ENCODE peak calls at places on chromosome 19, in seven cellular contexts. H, Q, R, Z, L, V and K are unnamed samples. For H3K4me1, the result is how much of the 10 kb centered on the place peaks cover.

GRCh38 chr19:28511655-28512054 is 701.3 kb downstream of the UQCRFS1 start:
- DNase-seq in R (no peak), Q (no peak), H (no peak), L (no peak), V (no peak), Z (no peak), K (no peak)

GRCh38 chr19:7722231-7722651 is 9.7 kb downstream of the CLEC4G start:
- DNase-seq in R (no peak), Q (no peak), L (no peak), Z (no peak), H (no peak), V (no peak), K (no peak)

GRCh38 chr19:43229315-43229714 is 23.9 kb upstream of the PSG4 start:
- DNase-seq in V (no peak), H (no peak), R (no peak), Z (no peak), Q (no peak), L (no peak), K (no peak)

GRCh38 chr19:40442328-40443130 is 1.6 kb downstream of the SERTAD3 start:
- DNase-seq in V (no peak), Q (no peak), R (no peak), Z (peak), L (no peak), H (no peak), K (no peak)

GRCh38 chr19:28859811-28860210 is 353.1 kb downstream of the UQCRFS1 start:
- DNase-seq in H (no peak), L (no peak), R (no peak), V (no peak), Z (no peak), Q (no peak), K (no peak)

GRCh38 chr19:3977242-3978143 is 6.6 kb upstream of the DAPK3 start:
- DNase-seq in V (no peak), L (no peak), R (no peak), Q (no peak), H (no peak), Z (no peak), K (peak)

GRCh38 chr19:8320564-8321066 is 560 bp downstream of the NDUFA7 start:
- DNase-seq in H (no peak), V (no peak), R (no peak), Q (no peak), Z (no peak), L (peak), K (no peak)

GRCh38 chr19:13150919-13151604 is 851 bp downstream of the IER2 start:
- DNase-seq in L (peak), V (no peak), Q (no peak), Z (no peak), R (no peak), H (peak), K (peak)

GRCh38 chr19:5191091-5191490 is 149.5 kb downstream of the PTPRS start:
- DNase-seq in Q (no peak), V (no peak), Z (no peak), R (no peak), H (no peak), L (no peak), K (no peak)

GRCh38 chr19:7869910-7870511 is 4.2 kb downstream of the PRR36 start:
- DNase-seq in R (no peak), L (no peak), Z (peak), H (no peak), Q (no peak), V (no peak), K (peak)

GRCh38 chr19:12696366-12697335 is at the start of gene FBXW9:
- DNase-seq in L (peak), Z (peak), R (peak), V (peak), H (peak), Q (peak), K (peak)

DNA sequence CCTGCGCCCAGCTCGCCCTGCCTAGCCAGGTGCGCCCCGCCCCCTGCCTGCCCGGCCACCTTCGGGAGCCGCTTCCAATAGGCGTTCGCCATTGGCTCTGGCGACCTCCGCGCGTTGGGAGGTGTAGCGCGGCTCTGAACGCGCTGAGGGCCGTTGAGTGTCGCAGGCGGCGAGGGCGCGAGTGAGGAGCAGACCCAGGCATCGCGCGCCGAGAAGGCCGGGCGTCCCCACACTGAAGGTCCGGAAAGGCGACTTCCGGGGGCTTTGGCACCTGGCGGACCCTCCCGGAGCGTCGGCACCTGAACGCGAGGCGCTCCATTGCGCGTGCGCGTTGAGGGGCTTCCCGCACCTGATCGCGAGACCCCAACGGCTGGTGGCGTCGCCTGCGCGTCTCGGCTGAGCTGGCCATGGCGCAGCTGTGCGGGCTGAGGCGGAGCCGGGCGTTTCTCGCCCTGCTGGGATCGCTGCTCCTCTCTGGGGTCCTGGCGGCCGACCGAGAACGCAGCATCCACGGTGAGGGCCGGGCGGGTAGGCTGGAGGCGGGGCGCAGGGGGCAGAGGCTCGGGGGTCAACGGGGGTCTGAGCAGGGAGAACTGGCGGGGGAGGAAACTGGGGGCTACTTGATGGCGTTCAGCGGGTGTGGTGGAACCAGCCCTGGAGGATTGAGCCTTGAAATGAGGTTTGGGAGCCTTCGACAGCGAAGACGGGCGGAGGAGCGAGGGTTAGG is at the start of gene SPINT2:
- DNase-seq in V (no peak), Z (no peak), Q (no peak), L (peak), H (no peak), R (no peak), K (peak)
- H3K4me1 ChIP-seq in V (under half), Z (under half), Q (half or more), L (under half), H (under half), R (under half), K (under half)

GRCh38 chr19:38850231-38850975 is 617 bp upstream of the HNRNPL start:
- DNase-seq in L (peak), R (peak), Z (peak), H (peak), V (peak), Q (peak), K (peak)
- TF ChIP-seq CTCF in L (no peak), R (no peak), Z (peak), H (peak), V (peak), Q (no peak), K (no peak)

DNA sequence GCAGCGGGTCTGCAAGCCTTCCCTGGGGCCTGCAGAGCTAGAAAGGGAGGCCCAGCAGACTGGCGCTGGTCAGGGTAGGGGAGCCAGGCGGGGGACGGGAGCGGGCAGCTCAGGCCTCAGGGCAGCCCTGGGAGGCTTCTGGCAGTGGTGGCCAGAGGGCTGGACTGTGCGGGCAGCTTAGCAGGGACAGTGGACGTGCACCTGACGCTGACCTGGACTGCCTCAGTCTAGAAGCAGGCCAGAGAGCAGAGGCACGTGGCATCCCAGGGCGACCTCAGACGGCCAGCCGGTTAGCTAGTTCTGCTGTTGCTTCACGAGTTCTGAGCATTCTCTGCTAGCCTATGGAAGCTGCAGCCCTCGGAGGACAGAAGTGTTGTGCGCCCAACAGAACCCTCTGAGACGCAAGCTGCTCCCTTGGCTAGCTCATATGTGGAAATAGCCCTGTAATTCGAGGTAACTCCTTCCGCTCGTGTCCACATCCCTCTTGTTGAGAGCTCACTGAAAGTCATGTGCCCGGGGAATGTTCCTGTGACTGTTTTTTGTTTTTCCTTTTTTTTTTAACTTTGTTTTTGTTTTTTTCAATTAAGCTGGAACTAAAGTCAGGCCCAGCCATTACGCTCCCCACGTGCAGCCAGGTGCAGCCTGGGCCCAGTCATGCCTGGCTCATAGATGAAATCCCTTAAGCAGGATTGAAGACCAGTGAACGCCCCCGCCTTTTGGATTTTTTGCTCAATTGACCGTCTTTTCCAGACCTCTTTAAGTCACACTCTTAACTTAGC is 1.9 kb upstream of the FAM174C start:
- DNase-seq in V (no peak), L (no peak), R (no peak), H (peak), Q (no peak), Z (no peak), K (peak)
- H3K4me3 ChIP-seq in V (no peak), L (no peak), R (no peak), H (no peak), Q (no peak), Z (no peak), K (no peak)

DNA sequence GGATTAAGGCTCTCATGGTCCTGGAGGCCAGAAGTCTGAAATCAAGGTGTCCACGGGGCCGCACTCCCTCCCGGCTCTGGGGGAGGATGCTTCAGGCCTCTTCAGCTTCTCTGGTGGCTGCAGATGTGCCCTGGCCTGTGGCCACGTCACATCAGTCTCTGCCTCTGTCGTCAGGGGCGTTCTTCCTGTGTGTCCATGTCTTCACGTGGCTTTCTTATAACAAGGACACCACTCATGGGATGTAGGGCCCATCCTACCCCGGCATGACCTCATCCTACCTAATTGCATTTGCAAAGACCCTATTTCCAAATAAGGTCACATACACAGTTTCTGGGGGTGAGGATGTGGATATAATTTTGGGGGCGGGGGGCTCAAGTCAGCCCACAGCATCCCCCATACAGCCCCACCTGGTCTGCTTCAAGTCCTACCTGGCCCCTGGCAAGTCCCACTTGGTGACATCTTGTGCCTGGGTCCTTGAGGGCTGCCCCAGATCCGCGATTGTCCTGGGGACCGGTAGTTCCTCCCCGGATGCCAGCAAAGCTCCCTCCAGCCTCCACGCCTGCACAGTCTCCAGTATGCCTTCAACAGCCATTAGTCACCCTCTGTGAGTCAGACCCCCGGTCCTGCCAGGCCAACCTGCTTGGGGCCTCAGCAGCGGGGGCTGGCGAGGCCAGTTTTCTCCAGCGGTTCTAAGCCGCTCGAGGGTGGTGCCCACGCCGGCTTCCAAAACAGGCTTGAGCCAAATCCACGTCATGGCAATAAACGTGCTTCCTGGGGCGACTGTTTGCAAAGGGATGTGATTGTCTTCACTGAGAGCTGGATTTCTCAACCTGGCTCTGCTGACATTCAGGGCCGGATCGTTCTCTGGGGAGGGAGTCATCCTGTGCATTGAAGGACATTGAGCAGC is 32.2 kb downstream of the MYO9B start:
- DNase-seq in Q (no peak), L (peak), Z (peak), H (peak), R (peak), V (peak), K (peak)
- H3K4me1 ChIP-seq in Q (under half), L (under half), Z (under half), H (under half), R (under half), V (half or more), K (under half)

GRCh38 chr19:46296722-46297431 is at the start of gene HIF3A:
- DNase-seq in L (no peak), R (no peak), V (peak), Q (no peak), H (no peak), Z (peak), K (peak)

GRCh38 chr19:46299695-46300094 is 2.9 kb downstream of the HIF3A start:
- DNase-seq in Z (peak), H (no peak), V (peak), Q (no peak), L (no peak), R (no peak), K (no peak)

GRCh38 chr19:46297700-46298476 is 1.0 kb downstream of the HIF3A start:
- DNase-seq in H (no peak), Z (peak), Q (no peak), V (peak), L (peak), R (no peak), K (peak)

GRCh38 chr19:46298477-46299003 is 1.7 kb downstream of the HIF3A start:
- DNase-seq in L (no peak), R (no peak), V (no peak), Z (no peak), H (no peak), Q (no peak), K (no peak)

DNA sequence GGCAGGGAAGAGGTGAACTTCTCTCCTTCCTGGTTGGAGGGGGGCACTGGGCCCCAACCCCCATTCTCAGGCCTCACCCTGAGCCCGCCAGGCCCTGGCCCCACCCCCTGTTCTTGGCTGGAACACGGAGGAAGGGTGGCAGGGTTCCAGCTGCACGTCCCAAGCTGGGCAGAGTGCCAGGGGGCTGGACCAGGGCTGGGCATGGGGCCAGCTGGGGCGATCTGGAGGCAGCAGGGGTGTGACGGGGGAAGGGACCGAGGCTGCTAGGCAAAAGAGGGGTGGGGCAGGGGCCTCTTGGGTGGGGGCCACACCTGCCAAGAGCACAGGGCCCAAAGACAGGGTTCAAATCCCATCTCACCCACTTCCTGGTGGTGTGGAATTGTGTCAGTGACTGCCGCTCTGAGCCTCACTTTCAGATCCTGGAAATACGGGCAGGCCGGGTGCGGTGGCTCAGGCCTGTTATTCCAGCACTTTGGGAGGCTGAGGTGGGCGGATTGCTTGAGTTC is 2.2 kb downstream of the HIF3A start:
- DNase-seq in V (peak), H (peak), L (peak), Q (no peak), Z (peak), R (no peak), K (peak)
- TF ChIP-seq CTCF in V (no peak), H (no peak), L (no peak), Q (no peak), Z (no peak), R (no peak), K (no peak)

DNA sequence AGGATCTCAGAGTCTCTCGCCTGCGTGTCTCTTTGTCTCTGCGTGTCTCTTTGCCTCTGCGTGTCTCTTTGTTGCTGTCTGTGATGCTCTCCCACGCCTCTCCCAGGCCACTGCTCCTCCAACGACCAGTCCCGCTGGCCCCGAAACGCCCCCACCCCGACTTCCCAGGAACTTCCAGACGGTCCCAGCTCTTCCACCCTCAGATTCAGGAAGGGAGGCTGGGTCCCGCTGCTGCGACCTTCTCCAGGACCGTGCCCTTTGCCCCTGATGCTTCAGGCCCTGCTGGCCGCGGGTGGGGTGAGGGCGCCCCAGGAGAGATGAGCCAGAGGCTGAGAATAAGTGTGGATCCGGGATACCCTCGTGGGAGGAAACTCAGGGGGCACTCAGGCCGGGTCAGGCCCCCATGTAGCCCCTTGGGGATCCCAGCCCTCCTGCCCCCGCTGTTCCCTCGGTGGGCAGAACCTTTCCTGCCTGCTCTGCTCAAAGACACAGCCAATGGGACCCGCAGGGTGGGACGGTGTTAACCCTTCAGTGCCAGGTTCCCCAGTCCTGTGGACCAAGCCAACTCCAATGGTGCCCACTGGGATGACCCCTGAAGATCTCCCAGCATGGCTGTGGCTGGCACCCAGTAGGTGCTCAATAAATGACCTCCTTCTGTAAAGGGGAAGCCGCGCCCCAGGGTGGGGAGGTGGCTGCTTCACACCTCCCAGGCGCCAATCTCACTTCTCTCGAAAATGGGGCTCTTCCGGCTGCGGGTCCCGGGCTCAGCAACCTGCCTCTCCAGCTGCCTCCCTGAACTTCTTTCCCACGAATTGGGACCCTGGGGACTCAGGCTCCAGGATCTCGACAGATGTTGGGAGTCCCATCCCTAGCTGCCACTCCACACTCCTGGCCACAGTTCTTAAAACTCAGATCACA is 1.5 kb upstream of the S1PR5 start:
- DNase-seq in R (no peak), Z (no peak), H (no peak), L (no peak), Q (no peak), V (no peak), K (peak)
- H3K4me3 ChIP-seq in R (peak), Z (no peak), H (no peak), L (no peak), Q (no peak), V (no peak), K (peak)